ENCODE peak calls at places on chromosomes 3 and 15, in four cellular contexts. W is K562, F is GM12878, Q is WTC11. P is an unnamed sample.
A peak's percentile ranks its signal among the peaks of the same experiment; 100 is the strongest.

GRCh38 chr3:108060331-108060730 is 30.5 kb downstream of the CD47 start:
- DNase-seq in W (no peak), Q (no peak), F (no peak), P (no peak)

GRCh38 chr3:32084870-32085269 is 21.6 kb upstream of the GPD1L start:
- DNase-seq in F (no peak), W (no peak), Q (no peak), P (no peak)

GRCh38 chr15:39125904-39126303 is 455.0 kb upstream of the THBS1 start:
- DNase-seq in W (peak; percentile 61), F (no peak), Q (peak; percentile 30), P (peak; percentile 62)

GRCh38 chr3:161890147-161890625 is 393.6 kb downstream of the OTOL1 start:
- DNase-seq in F (no peak), W (no peak), Q (no peak), P (no peak)

GRCh38 chr15:36590838-36591237 is 11.4 kb downstream of the CDIN1 start:
- DNase-seq in F (no peak), Q (no peak), W (no peak), P (no peak)

GRCh38 chr3:27319847-27320526 is 49.2 kb downstream of the NEK10 start:
- DNase-seq in W (no peak), Q (no peak), F (no peak), P (no peak)

GRCh38 chr3:64143399-64144130 is 81.7 kb downstream of the PRICKLE2 start:
- DNase-seq in Q (no peak), W (no peak), F (no peak), P (no peak)

GRCh38 chr3:134658555-134658954 is 7.7 kb upstream of the KY start:
- DNase-seq in F (no peak), Q (no peak), W (no peak), P (no peak)

GRCh38 chr15:66310786-66311185 is 17.4 kb downstream of the DIS3L start:
- DNase-seq in W (no peak), Q (no peak), F (no peak), P (no peak)

GRCh38 chr3:14991148-14991742 is 43.9 kb downstream of the NR2C2 start:
- DNase-seq in F (no peak), W (no peak), Q (no peak), P (no peak)

GRCh38 chr3:29521751-29522150 is 240.9 kb downstream of the RBMS3 start:
- DNase-seq in Q (no peak), F (no peak), W (no peak), P (no peak)

GRCh38 chr3:107687182-107687581 is 164.4 kb downstream of the BBX start:
- DNase-seq in Q (no peak), F (no peak), W (no peak), P (no peak)

GRCh38 chr15:89164712-89165211 is 56.6 kb downstream of the RLBP1 start:
- DNase-seq in W (no peak), F (no peak), Q (no peak), P (peak; percentile 47)

GRCh38 chr15:93563218-93563617 is 474.2 kb upstream of the RGMA start:
- DNase-seq in Q (no peak), W (no peak), F (no peak), P (no peak)

GRCh38 chr3:9102240-9102841 is 139.1 kb upstream of the RAD18 start:
- DNase-seq in F (no peak), Q (peak; percentile 80), W (no peak), P (no peak)

GRCh38 chr3:113575191-113575590 is 42.8 kb downstream of the SIDT1 start:
- DNase-seq in F (no peak), Q (no peak), W (no peak), P (no peak)

GRCh38 chr3:46593274-46593862 is 19.0 kb upstream of the FAM240A start:
- DNase-seq in W (no peak), F (no peak), Q (no peak), P (no peak)

GRCh38 chr15:55407631-55407948 is 569 bp downstream of the CCPG1 start:
- DNase-seq in Q (no peak), W (no peak), F (no peak), P (no peak)

GRCh38 chr3:66938338-66938963 is 59.7 kb upstream of the KBTBD8 start:
- DNase-seq in F (peak; percentile 5), Q (peak; percentile 39), W (peak; percentile 64), P (peak; percentile 43)

GRCh38 chr3:71987089-71987735 is 202.3 kb upstream of the PROK2 start:
- DNase-seq in F (no peak), W (peak; percentile 21), Q (peak; percentile 21), P (peak; percentile 7)

GRCh38 chr15:96693515-96693914 is 363.0 kb downstream of the NR2F2 start:
- DNase-seq in Q (no peak), F (no peak), W (no peak), P (no peak)

GRCh38 chr15:51869074-51869425 is 39.6 kb downstream of the TMOD3 start:
- DNase-seq in F (no peak), Q (no peak), W (peak; percentile 30), P (peak; percentile 36)
- TF ChIP-seq SP1 in F (no peak), Q (no peak), W (no peak), P (no peak)

GRCh38 chr3:58052373-58053273 is 44.4 kb downstream of the FLNB start:
- DNase-seq in F (no peak), Q (no peak), W (peak; percentile 81), P (peak; percentile 83)
- TF ChIP-seq SP1 in F (no peak), Q (no peak), W (no peak), P (no peak)

DNA sequence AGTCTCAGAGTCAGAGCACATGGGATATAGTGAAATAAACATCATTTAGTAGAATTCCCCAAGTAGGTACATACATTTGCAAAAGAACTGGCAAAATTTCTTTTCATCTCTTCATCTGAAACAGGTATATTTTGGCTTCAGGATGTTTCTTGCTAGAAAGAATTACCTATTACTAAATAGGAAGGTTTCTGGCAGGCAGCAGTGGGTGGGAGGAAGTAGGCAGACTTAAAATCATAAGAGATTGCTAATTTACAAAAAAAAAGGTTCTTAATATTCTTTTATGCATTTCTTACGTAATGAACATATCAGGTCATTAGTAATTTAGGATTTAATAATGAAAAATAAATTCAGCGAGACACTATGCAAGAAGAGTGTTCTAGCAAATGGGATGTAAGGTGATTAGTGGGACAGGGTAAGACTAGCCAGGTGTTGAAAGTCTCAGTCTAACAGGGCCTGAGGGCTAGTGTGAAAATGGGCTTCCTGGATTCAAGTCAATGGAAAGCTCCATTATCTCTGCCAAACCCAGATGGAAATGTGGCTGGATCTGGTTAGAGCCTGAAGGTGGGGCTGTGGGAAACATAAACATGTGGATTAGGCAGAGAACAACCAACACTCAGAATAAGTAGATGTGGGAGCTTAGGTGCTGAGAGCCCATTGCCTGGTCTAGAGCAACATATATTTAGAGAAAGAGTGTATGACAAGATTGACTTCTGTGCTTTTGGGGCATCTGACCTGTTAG is 127.4 kb upstream of the FEZF2 start:
- DNase-seq in F (no peak), W (no peak), Q (peak; percentile 19), P (no peak)
- TF ChIP-seq SP1 in F (no peak), W (no peak), Q (no peak), P (no peak)

GRCh38 chr15:71822890-71823289 is 12.5 kb downstream of the NR2E3 start:
- DNase-seq in W (no peak), Q (no peak), F (no peak), P (no peak)

GRCh38 chr15:71826196-71826595 is 15.8 kb downstream of the NR2E3 start:
- DNase-seq in F (no peak), W (no peak), Q (no peak), P (no peak)

GRCh38 chr15:71821547-71822129 is 11.3 kb downstream of the NR2E3 start:
- DNase-seq in Q (no peak), F (no peak), W (no peak), P (no peak)

GRCh38 chr15:71820127-71820526 is 9.8 kb downstream of the NR2E3 start:
- DNase-seq in W (no peak), F (no peak), Q (no peak), P (no peak)

DNA sequence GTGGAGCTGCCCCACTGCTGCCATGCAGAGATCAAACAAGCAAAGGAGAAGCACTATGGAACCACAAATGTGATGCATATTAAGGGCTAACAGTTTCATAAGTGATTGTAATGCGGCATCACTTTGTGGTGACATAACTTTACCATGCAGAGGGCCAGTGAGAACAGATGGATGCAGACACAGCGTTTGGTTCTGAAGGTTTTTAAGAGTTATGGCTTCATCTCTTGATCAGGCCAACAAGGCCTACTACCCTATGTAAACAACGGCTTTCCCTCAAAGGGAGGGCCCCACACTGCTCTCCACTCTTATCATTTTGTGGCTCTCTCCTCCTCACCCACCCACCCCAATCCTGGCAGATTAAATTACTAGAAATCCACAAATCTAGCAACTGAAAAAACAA is 13.4 kb downstream of the NR2E3 start:
- DNase-seq in F (no peak), W (no peak), Q (no peak), P (no peak)
- TF ChIP-seq SP1 in F (no peak), W (no peak), Q (no peak), P (no peak)

GRCh38 chr15:63920504-63921178 is 86.9 kb upstream of the HERC1 start:
- DNase-seq in W (no peak), F (no peak), Q (no peak), P (no peak)

GRCh38 chr15:63917588-63918316 is 84.0 kb upstream of the HERC1 start:
- DNase-seq in F (no peak), W (no peak), Q (no peak), P (no peak)

GRCh38 chr15:63915888-63916731 is 82.4 kb upstream of the HERC1 start:
- DNase-seq in F (no peak), W (no peak), Q (peak; percentile 31), P (no peak)

GRCh38 chr15:63918901-63919348 is 85.2 kb upstream of the HERC1 start:
- DNase-seq in Q (no peak), W (peak; percentile 87), F (no peak), P (no peak)

GRCh38 chr15:63918317-63918672 is 84.5 kb upstream of the HERC1 start:
- DNase-seq in F (no peak), Q (no peak), W (no peak), P (no peak)
- TF ChIP-seq SP1 in F (no peak), Q (no peak), W (no peak), P (no peak)

DNA sequence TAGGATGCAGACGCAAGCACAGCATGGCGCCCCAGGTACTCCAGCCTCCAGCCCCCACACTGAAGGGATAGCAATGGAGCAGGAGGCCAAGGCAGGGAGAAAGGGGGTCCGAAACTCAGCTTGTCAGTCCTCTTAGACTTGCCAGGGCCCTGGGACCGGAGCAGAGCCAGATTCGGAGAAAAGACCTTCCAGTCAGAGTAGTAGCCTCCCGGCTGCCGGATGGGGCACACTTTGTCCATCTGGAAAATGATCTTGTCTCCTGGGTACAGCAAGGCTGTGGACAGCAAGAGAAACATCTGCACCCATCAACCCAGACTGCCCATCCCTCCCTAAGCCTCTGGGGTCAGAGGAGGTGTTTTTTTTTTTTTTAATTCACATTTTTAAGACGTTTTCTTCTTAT is 24.3 kb downstream of the EFCAB12 start:
- DNase-seq in F (no peak), W (no peak), Q (no peak), P (no peak)
- TF ChIP-seq SP1 in F (no peak), W (no peak), Q (no peak), P (no peak)

DNA sequence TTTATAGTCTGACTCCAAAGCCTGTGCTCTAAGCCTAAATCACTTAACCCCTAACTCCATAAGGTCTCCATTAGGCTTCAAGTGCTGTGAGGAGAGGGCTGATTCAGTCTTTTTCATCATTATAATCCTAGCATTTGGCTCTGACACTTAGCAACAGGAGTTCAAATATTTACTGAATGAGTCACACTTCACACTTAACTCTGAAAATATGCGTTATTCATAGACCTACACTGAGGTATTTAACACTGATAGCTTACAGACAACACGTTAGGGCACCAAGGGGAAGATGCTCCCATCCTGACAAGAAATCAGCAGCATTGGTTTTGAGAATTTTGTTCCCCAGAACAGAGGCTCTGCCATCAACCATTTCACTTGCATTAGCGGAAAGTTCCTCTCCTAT is 53.5 kb downstream of the MSL2 start:
- DNase-seq in Q (no peak), F (no peak), W (no peak), P (peak; percentile 43)
- TF ChIP-seq SP1 in Q (no peak), F (no peak), W (no peak), P (no peak)